ENCODE peak calls at places on chromosome 14, in nine cellular contexts. N is neuronal stem cell, P is ovary, S is astrocyte of the cerebellum, U is endothelial cell of umbilical vein, H is mucosa of descending colon, W is small intestine, Q is GM12865, Z is mammary epithelial cell. A is an unnamed sample.
A peak's percentile ranks its signal among the peaks of the same experiment; 100 is the strongest.

GRCh38 chr14:95098984-95099599 is 58.2 kb downstream of the DICER1 start:
- DNase-seq in Q (peak; percentile 23), Z (peak; percentile 49), H (peak; percentile 73), S (peak; percentile 46), P (peak; percentile 71), W (peak; percentile 71), U (peak; percentile 25), N (peak; percentile 48), A (no peak)

GRCh38 chr14:88323086-88323519 is at the start of gene KCNK10:
- DNase-seq in U (no peak), H (no peak), W (no peak), Q (peak; percentile 13), S (no peak), P (no peak), N (no peak), Z (peak; percentile 9), A (no peak)

GRCh38 chr14:91897121-91897701 is 29.9 kb upstream of the TC2N start:
- DNase-seq in W (no peak), S (peak; percentile 43), P (no peak), N (no peak), H (no peak), Q (no peak), U (peak; percentile 33), Z (peak; percentile 17), A (no peak)

GRCh38 chr14:54083549-54084239 is 127.1 kb upstream of the BMP4 start:
- DNase-seq in W (no peak), N (no peak), Z (no peak), P (no peak), S (no peak), H (no peak), U (no peak), Q (no peak), A (no peak)

GRCh38 chr14:66485029-66485428 is 1.1 kb upstream of the CCDC196 start:
- DNase-seq in S (no peak), N (no peak), Z (no peak), U (no peak), P (no peak), W (no peak), Q (no peak), H (no peak), A (no peak)

GRCh38 chr14:103081951-103082350 is 2.1 kb upstream of the LBHD2 start:
- DNase-seq in Q (no peak), W (no peak), Z (no peak), P (no peak), U (no peak), H (no peak), N (no peak), S (no peak), A (no peak)

GRCh38 chr14:23660290-23661226 is 24.4 kb downstream of the DHRS2 start:
- DNase-seq in W (peak; percentile 4), Q (peak; percentile 71), Z (no peak), N (no peak), P (peak; percentile 73), U (no peak), S (no peak), H (no peak), A (no peak)

GRCh38 chr14:101584049-101584859 is 23.0 kb downstream of the DIO3 start:
- DNase-seq in H (no peak), Q (no peak), W (no peak), Z (no peak), S (no peak), N (no peak), U (no peak), P (peak; percentile 46), A (no peak)

GRCh38 chr14:33377596-33378390 is 439.1 kb downstream of the NPAS3 start:
- DNase-seq in U (no peak), Z (no peak), W (no peak), S (no peak), Q (peak; percentile 9), H (no peak), N (no peak), P (no peak), A (no peak)

GRCh38 chr14:60169722-60170121 is 4.5 kb upstream of the DHRS7 start:
- DNase-seq in P (no peak), H (no peak), U (no peak), W (no peak), N (no peak), S (no peak), Q (no peak), Z (no peak), A (no peak)

GRCh38 chr14:104356738-104357688 is 218.6 kb downstream of the KIF26A start:
- DNase-seq in Z (no peak), P (peak; percentile 14), H (no peak), S (no peak), Q (no peak), W (no peak), U (no peak), N (no peak), A (no peak)

GRCh38 chr14:97022741-97023140 is 225.6 kb downstream of the VRK1 start:
- DNase-seq in Q (no peak), W (no peak), S (no peak), P (no peak), N (no peak), Z (no peak), H (no peak), U (no peak), A (no peak)

GRCh38 chr14:76917759-76918175 is 91.6 kb downstream of the LRRC74A start:
- DNase-seq in N (no peak), S (no peak), Q (no peak), H (no peak), P (no peak), Z (no peak), W (no peak), U (no peak), A (no peak)

DNA sequence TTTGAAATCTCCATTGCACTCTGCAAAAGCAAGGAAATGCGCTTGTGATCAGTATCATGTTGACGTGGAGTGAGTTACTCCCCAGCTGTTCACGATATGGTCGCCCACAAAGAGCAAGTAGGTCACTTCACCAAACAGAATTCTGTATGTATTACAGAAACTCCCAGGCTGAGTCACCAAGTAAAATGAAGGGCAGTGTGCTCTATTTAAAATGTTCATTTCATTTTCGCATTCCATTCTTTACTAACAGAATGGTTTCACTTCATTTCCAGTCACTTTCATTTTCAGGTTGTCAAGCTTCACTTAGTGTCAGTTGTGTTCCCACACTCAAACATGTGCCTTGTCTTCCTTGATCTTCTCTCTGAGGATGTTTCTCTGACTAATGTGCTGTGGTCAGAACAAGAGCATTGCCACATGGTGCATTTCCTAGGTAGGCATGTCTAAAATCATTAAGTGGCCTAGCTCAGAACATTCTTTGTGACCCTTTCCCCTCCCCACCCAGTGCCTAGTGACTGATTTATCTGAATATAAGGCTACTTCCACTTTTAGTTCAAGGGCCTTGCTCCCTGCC is 391.2 kb downstream of the RAD51B start:
- DNase-seq in W (peak; percentile 80), S (peak; percentile 71), H (peak; percentile 36), N (no peak), U (peak; percentile 84), P (no peak), Z (peak; percentile 95), Q (peak; percentile 95), A (peak; percentile 87)
- H3K4me3 ChIP-seq in W (no peak overlapping the region), S (no peak overlapping the region), H (no peak overlapping the region), N (no peak overlapping the region), U (peak overlapping the region; percentile 5), P (no peak overlapping the region), Z (no peak overlapping the region), Q (peak overlapping the region; percentile 32), A (no peak overlapping the region)

DNA sequence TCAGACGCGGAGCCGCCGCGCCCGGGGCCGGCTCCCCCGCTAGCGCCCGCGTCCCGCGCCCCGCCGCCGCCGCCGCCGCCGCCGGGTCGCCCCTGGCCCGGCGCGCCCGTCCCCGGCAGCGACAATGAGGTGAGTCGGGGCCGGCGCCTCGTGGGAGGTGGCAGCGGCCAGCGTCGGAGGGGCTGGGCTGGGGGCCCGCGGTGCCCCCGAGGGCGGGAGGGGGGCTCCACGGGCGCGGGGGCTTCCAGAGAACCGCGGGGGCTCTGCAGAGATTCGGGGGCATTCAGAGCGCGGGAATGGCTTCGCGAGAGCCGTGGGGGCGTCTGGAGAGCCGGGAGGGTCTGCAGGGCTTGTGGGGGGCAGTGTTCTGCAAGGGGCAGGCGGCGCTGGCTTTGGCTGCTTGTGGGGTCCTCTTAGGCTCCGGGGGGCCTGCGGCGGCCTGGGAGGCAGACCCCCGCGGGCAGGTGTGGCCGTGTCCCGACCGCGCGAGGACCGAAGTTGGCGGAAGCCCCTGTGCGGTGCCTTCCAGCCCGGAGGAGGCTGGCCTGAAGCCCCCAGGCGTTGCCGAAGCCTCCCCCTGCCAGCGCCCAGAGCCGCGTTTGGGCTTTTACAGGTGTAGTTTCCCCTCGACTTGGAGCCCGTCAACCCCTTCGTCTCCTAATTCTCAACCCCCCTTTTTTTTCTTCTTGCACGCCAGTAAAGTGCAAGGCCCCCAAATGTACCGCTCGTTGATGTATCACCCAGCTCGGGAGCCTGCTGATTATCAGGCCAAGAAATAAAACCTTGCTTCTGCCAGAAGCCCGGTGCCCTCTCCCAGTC is 93.1 kb upstream of the EVL start:
- DNase-seq in H (no peak), Z (peak; percentile 14), Q (peak; percentile 16), W (no peak), S (no peak), P (no peak), N (peak; percentile 29), U (no peak), A (no peak)
- H3K4me3 ChIP-seq in H (peak overlapping the region; percentile 30), Z (peak overlapping the region; percentile 82), Q (peak overlapping the region; percentile 55), W (peak overlapping the region; percentile 90), S (peak overlapping the region; percentile 86), P (peak overlapping the region; percentile 93), N (peak overlapping the region; percentile 96), U (peak overlapping the region; percentile 80), A (peak overlapping the region; percentile 60)

GRCh38 chr14:61322011-61322798 is 826 bp downstream of the PRKCH start:
- DNase-seq in P (peak; percentile 43), S (no peak), W (peak; percentile 86), Q (peak; percentile 31), H (peak; percentile 73), U (no peak), Z (peak; percentile 89), N (no peak), A (peak; percentile 71)
- H3K4me3 ChIP-seq in P (peak overlapping the region; percentile 34), S (peak overlapping the region; percentile 49), W (peak overlapping the region; percentile 97), Q (peak overlapping the region; percentile 73), H (peak overlapping the region; percentile 37), U (peak overlapping the region; percentile 68), Z (peak overlapping the region; percentile 90), N (peak overlapping the region; percentile 88), A (peak overlapping the region; percentile 59)

DNA sequence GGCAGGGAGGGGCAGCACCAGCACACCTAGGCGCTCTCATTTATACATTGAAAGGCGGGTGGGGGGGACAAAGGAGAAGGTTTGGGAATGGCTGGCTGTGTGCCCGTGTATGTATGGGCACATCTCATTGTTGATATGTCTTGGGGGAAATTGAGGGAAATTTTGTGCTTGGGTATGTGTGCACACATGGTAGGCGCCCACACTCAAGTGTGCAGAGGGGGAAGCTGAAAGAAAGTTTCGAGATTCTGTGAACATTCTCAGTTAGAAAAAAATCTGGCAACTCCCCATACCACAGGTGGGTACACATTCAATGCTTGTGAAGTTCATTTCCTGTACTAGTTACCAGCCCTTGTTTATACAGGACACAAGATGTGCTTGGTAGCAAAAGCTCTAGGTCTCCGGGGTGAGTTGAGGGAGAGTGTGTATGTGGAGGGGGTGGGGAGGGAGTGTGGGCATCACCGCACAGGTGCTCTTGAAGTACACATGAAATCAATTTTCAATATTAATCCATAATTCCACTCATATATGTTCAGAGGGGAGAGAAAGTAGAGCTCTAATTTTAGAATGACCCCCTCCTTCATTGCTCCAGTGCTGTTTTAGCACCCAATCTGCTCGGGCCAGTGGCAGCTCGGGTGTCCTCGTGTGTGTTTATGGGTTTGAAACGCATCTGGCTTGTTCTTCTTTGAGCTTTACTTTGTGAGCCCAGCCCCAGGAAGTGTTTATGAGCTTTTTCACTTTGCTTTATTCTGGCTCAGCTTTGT is 286.0 kb downstream of the ZFP36L1 start:
- DNase-seq in N (no peak), Q (peak; percentile 89), Z (peak; percentile 46), S (no peak), U (no peak), P (no peak), H (no peak), W (peak; percentile 37), A (peak; percentile 57)
- H3K4me3 ChIP-seq in N (no peak overlapping the region), Q (peak overlapping the region; percentile 3), Z (no peak overlapping the region), S (no peak overlapping the region), U (no peak overlapping the region), P (no peak overlapping the region), H (no peak overlapping the region), W (no peak overlapping the region), A (no peak overlapping the region)

GRCh38 chr14:21026251-21026987 is 1.6 kb upstream of the NDRG2 start:
- DNase-seq in Z (no peak), P (peak; percentile 53), S (no peak), U (no peak), H (no peak), Q (no peak), W (no peak), N (no peak), A (no peak)
- H3K4me3 ChIP-seq in Z (no peak overlapping the region), P (peak overlapping the region; percentile 93), S (no peak overlapping the region), U (no peak overlapping the region), H (no peak overlapping the region), Q (no peak overlapping the region), W (no peak overlapping the region), N (no peak overlapping the region), A (no peak overlapping the region)